ENCODE peak calls at places on chromosomes 7 and 10, in four cellular contexts. H is endothelial cell; T is fibroblast of mammary gland; V is activated CD8-positive, alpha-beta T cell treated with anti-CD3 and anti-CD28 coated beads for 36 hours. N is an unnamed sample.

GRCh38 chr7:94441138-94441537 is 46.4 kb downstream of the COL1A2 start:
- DNase-seq in H (no peak), T (no peak), V (no peak), N (no peak)

GRCh38 chr7:89334785-89335184 is 539.2 kb upstream of the TEX47 start:
- DNase-seq in V (no peak), T (no peak), H (no peak), N (no peak)

GRCh38 chr7:66505531-66506451 is 122.9 kb upstream of the KCTD7 start:
- DNase-seq in V (peak; percentile 63), H (no peak), T (peak; percentile 17), N (no peak)

GRCh38 chr7:124728610-124729009 is 37.0 kb downstream of the GPR37 start:
- DNase-seq in V (no peak), T (no peak), H (no peak), N (no peak)

GRCh38 chr10:116316533-116316932 is 7.7 kb upstream of the CCDC172 start:
- DNase-seq in T (no peak), V (no peak), H (no peak), N (no peak)

GRCh38 chr10:58328233-58328632 is 6.6 kb upstream of the UBE2D1 start:
- DNase-seq in T (no peak), V (no peak), H (no peak), N (no peak)

GRCh38 chr7:24587853-24588252 is 14.6 kb downstream of the PALS2 start:
- DNase-seq in V (peak; percentile 67), T (no peak), H (peak; percentile 43), N (peak; percentile 66)

GRCh38 chr7:125661006-125661405 is 731.4 kb upstream of the POT1 start:
- DNase-seq in H (no peak), T (no peak), V (no peak), N (no peak)

GRCh38 chr10:71745659-71746250 is 26.2 kb upstream of the C10orf105 start:
- DNase-seq in H (no peak), T (no peak), V (no peak), N (no peak)

GRCh38 chr7:36985866-36986402 is 261.6 kb upstream of the AOAH start:
- DNase-seq in T (no peak), V (no peak), H (no peak), N (no peak)

GRCh38 chr10:13453896-13454295 is 74.9 kb downstream of the BEND7 start:
- DNase-seq in H (no peak), T (no peak), V (peak; percentile 69), N (peak; percentile 15)

GRCh38 chr10:47366731-47367460 is 17.2 kb downstream of the ZNF488 start:
- DNase-seq in T (no peak), V (no peak), H (no peak), N (no peak)

GRCh38 chr7:139457153-139457946 is 26.1 kb downstream of the KLRG2 start:
- DNase-seq in T (peak; percentile 22), H (no peak), V (no peak), N (peak; percentile 19)

GRCh38 chr10:71216363-71216695 is 4.0 kb downstream of the UNC5B start:
- DNase-seq in V (no peak), T (no peak), H (no peak), N (no peak)

GRCh38 chr7:31466036-31466435 is 47.9 kb upstream of the ITPRID1 start:
- DNase-seq in V (no peak), T (no peak), H (no peak), N (no peak)

GRCh38 chr10:63042256-63042655 is 90.9 kb upstream of the NRBF2 start:
- DNase-seq in H (no peak), T (no peak), V (no peak), N (peak; percentile 7)

GRCh38 chr7:102236592-102237287 is 49.9 kb upstream of the SH2B2 start:
- DNase-seq in V (peak; percentile 65), H (peak; percentile 67), T (peak; percentile 51), N (peak; percentile 56)

GRCh38 chr7:100791881-100792666 is 35.2 kb downstream of the EPHB4 start:
- DNase-seq in H (no peak), V (no peak), T (no peak), N (peak; percentile 16)

GRCh38 chr10:59513558-59513957 is 151.2 kb upstream of the FAM13C start:
- DNase-seq in T (no peak), H (no peak), V (no peak), N (no peak)

GRCh38 chr10:77909755-77910375 is 16.7 kb downstream of the DLG5 start:
- DNase-seq in V (no peak), H (no peak), T (peak; percentile 81), N (peak; percentile 41)

GRCh38 chr7:20560325-20561180 is 54.9 kb upstream of the ABCB5 start:
- DNase-seq in H (no peak), T (no peak), V (no peak), N (no peak)

GRCh38 chr10:71725998-71726672 is 6.6 kb upstream of the C10orf105 start:
- DNase-seq in V (peak; percentile 93), T (peak; percentile 36), H (peak; percentile 52), N (peak; percentile 57)

GRCh38 chr7:16064316-16064715 is 357.0 kb downstream of the CRPPA start:
- DNase-seq in H (no peak), V (no peak), T (no peak), N (no peak)

GRCh38 chr10:31100662-31101061 is 69.0 kb upstream of the ZNF438 start:
- DNase-seq in T (no peak), V (no peak), H (no peak), N (no peak)

GRCh38 chr10:5362873-5363272 is 1.9 kb upstream of the UCN3 start:
- DNase-seq in T (no peak), V (no peak), H (no peak), N (no peak)

GRCh38 chr10:22702348-22702747 is 12.0 kb downstream of the PIP4K2A start:
- DNase-seq in H (no peak), V (no peak), T (no peak), N (no peak)

GRCh38 chr7:116341222-116341907 is 131.0 kb downstream of the TES start:
- DNase-seq in V (no peak), T (no peak), H (no peak), N (no peak)

GRCh38 chr10:61749271-61749670 is 86.5 kb downstream of the CABCOCO1 start:
- DNase-seq in V (no peak), T (no peak), H (no peak), N (no peak)

GRCh38 chr7:75993689-75994387 is 557 bp downstream of the TMEM120A start:
- DNase-seq in V (peak; percentile 28), H (peak; percentile 42), T (peak; percentile 66), N (peak; percentile 32)

GRCh38 chr10:110641256-110641655 is 2.9 kb upstream of the RBM20 start:
- DNase-seq in T (peak; percentile 8), V (peak; percentile 77), H (no peak), N (peak; percentile 11)

GRCh38 chr10:28986117-28986792 is 302.6 kb upstream of the LYZL1 start:
- DNase-seq in V (no peak), H (no peak), T (peak; percentile 78), N (no peak)

GRCh38 chr10:29588640-29589421 is 45.9 kb downstream of the SVIL start:
- DNase-seq in T (peak; percentile 55), H (no peak), V (no peak), N (no peak)

GRCh38 chr10:60073397-60073780 is 167.0 kb upstream of the CCDC6 start:
- DNase-seq in T (no peak), H (no peak), V (no peak), N (no peak)

DNA sequence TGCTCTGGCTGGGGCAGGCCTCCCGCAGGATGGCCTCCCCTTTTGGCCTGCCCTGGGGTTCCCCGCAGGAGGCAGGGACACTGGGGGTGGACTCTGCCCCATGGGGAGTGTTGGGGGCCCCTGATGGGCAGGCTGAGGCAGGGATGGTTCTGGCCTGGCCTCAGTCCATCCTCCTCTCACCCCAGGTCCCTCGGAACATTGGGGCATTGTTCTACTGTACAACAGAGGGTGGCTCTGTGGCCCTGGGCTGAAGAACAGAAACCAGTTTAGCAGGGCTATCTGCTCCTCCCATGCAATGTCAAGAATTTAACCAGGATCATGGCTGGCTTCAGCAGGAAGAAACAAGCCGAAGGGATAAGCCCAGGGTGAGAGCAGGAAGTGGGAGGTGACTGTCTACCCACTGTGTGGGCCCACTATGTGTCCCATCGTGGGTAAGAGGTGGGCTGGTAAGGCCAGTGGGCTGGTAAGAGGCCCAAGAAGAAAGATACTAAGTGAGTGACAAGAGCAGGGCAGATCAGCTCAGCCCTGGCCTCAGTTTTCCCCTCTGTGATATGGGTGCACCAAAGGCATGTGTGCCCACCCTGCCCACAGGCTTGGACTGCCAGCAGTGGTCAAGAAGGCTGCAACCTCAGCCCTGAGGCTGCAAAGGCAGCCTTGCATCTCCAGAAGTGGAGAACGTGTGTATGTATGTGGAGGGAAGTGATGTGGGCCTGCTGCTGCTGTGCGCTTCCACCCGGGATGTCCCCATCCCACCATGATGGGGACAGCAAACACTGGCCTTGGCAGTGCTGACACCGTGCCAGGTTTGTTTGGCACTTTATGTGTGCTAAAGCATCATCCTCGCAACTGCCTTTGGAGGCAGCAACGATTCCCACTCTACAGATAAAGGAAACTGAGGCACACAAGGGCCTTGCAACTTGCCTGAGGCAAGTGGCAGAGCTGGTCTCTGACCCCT is 138.9 kb downstream of the SH3PXD2A start:
- DNase-seq in V (no peak), H (no peak), T (no peak), N (peak; percentile 67)
- TF ChIP-seq CTCF in V (no peak), H (no peak), T (no peak), N (no peak)

GRCh38 chr10:125162181-125162906 is 2.0 kb upstream of the CTBP2 start:
- DNase-seq in T (no peak), H (peak; percentile 38), V (no peak), N (no peak)

GRCh38 chr10:125159932-125160855 is at the start of gene CTBP2:
- DNase-seq in T (peak; percentile 41), H (peak; percentile 49), V (no peak), N (peak; percentile 49)

GRCh38 chr10:125159486-125159931 is 854 bp downstream of the CTBP2 start:
- DNase-seq in H (peak; percentile 24), T (no peak), V (no peak), N (no peak)

GRCh38 chr10:125160856-125161569 is 650 bp upstream of the CTBP2 start:
- DNase-seq in H (peak; percentile 88), T (peak; percentile 79), V (peak; percentile 33), N (peak; percentile 81)

DNA sequence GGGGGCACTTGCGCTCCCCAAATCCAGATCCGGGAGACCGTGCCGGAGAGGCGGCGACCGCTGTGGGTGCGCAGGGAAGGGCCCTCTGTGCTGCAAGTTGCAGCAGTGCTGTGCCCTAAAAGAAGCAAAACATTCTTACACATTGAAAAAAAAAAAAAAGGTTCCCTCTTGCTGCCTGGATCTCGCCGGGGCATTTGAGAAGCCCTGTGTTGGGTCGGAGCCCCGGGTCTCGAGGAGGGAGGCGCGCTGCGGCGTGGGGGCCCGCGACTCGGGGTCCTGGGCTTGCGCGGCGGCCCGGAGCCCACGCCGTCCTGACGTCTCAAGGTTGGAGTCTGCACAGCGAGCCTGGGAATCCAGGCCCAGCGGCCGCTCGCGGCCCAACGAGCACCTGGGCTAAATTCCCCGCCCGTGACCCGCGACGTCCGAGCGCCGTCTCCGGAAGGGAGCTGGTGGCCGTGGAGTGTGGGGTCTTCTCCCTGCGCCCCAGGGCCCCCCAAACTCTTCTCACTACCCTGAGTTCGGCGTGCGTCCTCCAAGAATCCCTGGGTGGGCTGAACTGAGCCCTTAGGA is 1.3 kb upstream of the CTBP2 start:
- DNase-seq in V (no peak), T (peak; percentile 59), H (peak; percentile 37), N (no peak)
- TF ChIP-seq CTCF in V (no peak), T (no peak), H (peak; percentile 53), N (peak; percentile 28)

GRCh38 chr10:126476256-126476655 is 88.0 kb upstream of the ADAM12 start:
- DNase-seq in V (no peak), H (no peak), T (no peak), N (no peak)
- TF ChIP-seq CTCF in V (no peak), H (no peak), T (no peak), N (no peak)

DNA sequence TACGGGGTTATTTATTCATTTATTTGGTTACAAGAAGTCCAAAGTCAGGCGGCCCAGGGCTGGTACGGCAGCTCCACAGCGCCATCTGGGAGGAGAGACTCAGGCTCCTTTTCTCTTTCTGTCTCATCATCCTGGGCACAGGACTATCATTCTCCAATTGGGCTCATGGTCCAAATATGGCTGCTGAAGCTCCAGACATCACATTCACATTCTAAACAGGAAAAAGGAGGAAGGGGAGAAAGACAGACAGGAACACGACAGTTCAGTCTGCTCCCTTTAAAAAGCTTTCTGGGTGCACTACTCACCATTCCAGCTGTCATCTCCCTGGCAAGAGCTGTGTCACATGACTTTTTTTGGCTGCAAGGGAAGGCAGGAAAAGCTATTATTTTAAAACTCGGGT is 74.4 kb upstream of the PDZD8 start:
- DNase-seq in H (no peak), V (no peak), T (no peak), N (peak; percentile 10)
- TF ChIP-seq CTCF in H (no peak), V (no peak), T (peak; percentile 36), N (no peak)

N was measured in Calu3.